ENCODE peak calls at places on chromosome 12, in seven cellular contexts. B, X, T, V, L, U and K are unnamed samples.

GRCh38 chr12:97899956-97900355 is 437.4 kb downstream of the RMST start:
- DNase-seq in X (no peak), V (no peak), L (no peak), T (no peak), U (no peak), B (no peak), K (peak)

GRCh38 chr12:69318225-69318624 is 30.0 kb upstream of the LYZ start:
- DNase-seq in B (no peak), T (no peak), V (no peak), X (no peak), U (no peak), L (no peak), K (no peak)

GRCh38 chr12:124720019-124720686 is 143.5 kb downstream of the SCARB1 start:
- DNase-seq in X (no peak), V (no peak), L (no peak), U (no peak), B (no peak), T (peak), K (peak)

GRCh38 chr12:34142430-34142829 is 120.1 kb downstream of the ALG10 start:
- DNase-seq in L (no peak), X (no peak), V (no peak), B (no peak), U (no peak), T (no peak), K (no peak)

GRCh38 chr12:39804479-39805241 is 185.1 kb upstream of the ABCD2 start:
- DNase-seq in U (no peak), X (no peak), T (no peak), V (no peak), L (no peak), B (no peak), K (no peak)

GRCh38 chr12:69052613-69053408 is 119.8 kb upstream of the CPM start:
- DNase-seq in U (no peak), B (peak), T (no peak), X (no peak), L (no peak), V (peak), K (peak)

GRCh38 chr12:128076188-128076587 is 190.8 kb upstream of the TMEM132C start:
- DNase-seq in T (no peak), V (peak), L (no peak), B (no peak), X (no peak), U (no peak), K (peak)

GRCh38 chr12:78392918-78393317 is 471.7 kb upstream of the SYT1 start:
- DNase-seq in U (no peak), L (no peak), T (no peak), X (no peak), B (no peak), V (no peak), K (peak)

GRCh38 chr12:3263939-3264699 is 186.9 kb downstream of the TSPAN9 start:
- DNase-seq in X (no peak), U (no peak), V (no peak), L (no peak), B (no peak), T (peak), K (no peak)